ENCODE peak calls at places on chromosomes 4 and X, in five cellular contexts. G is fibroblast of pulmonary artery; K is C1 segment of cervical spinal cord; T is fibroblast of the aortic adventitia; U is CD8-positive, alpha-beta memory T cell. F is an unnamed sample.

GRCh38 chr4:31601793-31602192 is 881.6 kb downstream of the PCDH7 start:
- DNase-seq in G (no peak), K (no peak), T (no peak), U (no peak), F (no peak)

GRCh38 chr4:119209077-119209476 is 3.4 kb upstream of the USP53 start:
- DNase-seq in G (peak; percentile 93), K (no peak), T (peak; percentile 97), U (no peak), F (no peak)

GRCh38 chr4:76854858-76855257 is 43.1 kb downstream of the SOWAHB start:
- DNase-seq in G (no peak), K (no peak), T (no peak), U (no peak), F (no peak)

GRCh38 chr4:154472870-154473269 is 18.7 kb downstream of the DCHS2 start:
- DNase-seq in G (no peak), K (no peak), T (no peak), U (no peak), F (no peak)

GRCh38 chr4:149029056-149029651 is 586.9 kb upstream of the NR3C2 start:
- DNase-seq in G (no peak), K (no peak), T (no peak), U (no peak), F (no peak)

GRCh38 chrX:1163231-1163630 is 49.2 kb downstream of the CRLF2 start:
- DNase-seq in G (no peak), K (no peak), T (no peak), U (no peak), F (peak; percentile 13)

GRCh38 chr4:100357542-100357941 is 160.3 kb downstream of the EMCN start:
- DNase-seq in G (no peak), K (no peak), T (no peak), U (no peak), F (no peak)

GRCh38 chr4:136392576-136392975 is 1139.7 kb downstream of the PCDH18 start:
- DNase-seq in G (peak; percentile 52), K (no peak), T (peak; percentile 35), U (no peak), F (no peak)

F was measured in kidney.